ENCODE peak calls at places on chromosomes 16 and 17, in seven cellular contexts. Z is NCI-H1105; U is activated CD8-positive, alpha-beta T cell treated with anti-CD3 and anti-CD28 coated beads, Interleukin-2, amount 10 ng/mL, durations not matched to agents 7 days and 5 days; H is body of pancreas; S is DMS 273 treated with DMSO at 0.1 percent for 48 hours; V is stimulated activated CD8-positive, alpha-beta memory T cell treated with anti-CD3 and anti-CD28 coated beads, Interleukin-7, amount 100 ng/mL, for 4 hours; I is fibroblast of lung. R is an unnamed sample.

GRCh38 chr17:57107498-57108101 is 22.6 kb downstream of the AKAP1 start:
- DNase-seq in Z (no peak), U (no peak), H (no peak), S (no peak), V (no peak), I (no peak), R (peak; percentile 85)

GRCh38 chr16:56860226-56861020 is 4.6 kb upstream of the SLC12A3 start:
- DNase-seq in Z (no peak), U (peak; percentile 75), H (no peak), S (no peak), V (no peak), I (no peak), R (no peak)

GRCh38 chr16:3596101-3596861 is 15.1 kb downstream of the SLX4 start:
- DNase-seq in Z (no peak), U (no peak), H (no peak), S (no peak), V (no peak), I (no peak), R (peak; percentile 63)

GRCh38 chr17:67759355-67760171 is 41.8 kb downstream of the NOL11 start:
- DNase-seq in Z (no peak), U (no peak), H (no peak), S (no peak), V (no peak), I (peak; percentile 78), R (no peak)

GRCh38 chr17:14052886-14053615 is 16.3 kb upstream of the COX10 start:
- DNase-seq in Z (no peak), U (no peak), H (no peak), S (no peak), V (no peak), I (peak; percentile 35), R (no peak)

GRCh38 chr17:32998893-32999240 is 7.2 kb downstream of the SPACA3 start:
- DNase-seq in Z (no peak), U (no peak), H (no peak), S (no peak), V (no peak), I (peak; percentile 60), R (no peak)

GRCh38 chr17:64003526-64004121 is 5.5 kb downstream of the PRR29 start:
- DNase-seq in Z (no peak), U (no peak), H (no peak), S (no peak), V (no peak), I (no peak), R (no peak)

GRCh38 chr17:76696763-76697701 is 13.7 kb downstream of the MXRA7 start:
- DNase-seq in Z (no peak), U (no peak), H (no peak), S (no peak), V (no peak), I (no peak), R (peak; percentile 74)

GRCh38 chr17:66451188-66452149 is 149.1 kb downstream of the PRKCA start:
- DNase-seq in Z (no peak), U (no peak), H (peak; percentile 43), S (no peak), V (no peak), I (no peak), R (no peak)

GRCh38 chr17:1820518-1821252 is 9.0 kb downstream of the SMYD4 start:
- DNase-seq in Z (no peak), U (no peak), H (no peak), S (no peak), V (no peak), I (no peak), R (no peak)

GRCh38 chr17:39627717-39628516 is 1.2 kb downstream of the PPP1R1B start:
- DNase-seq in Z (no peak), U (no peak), H (no peak), S (no peak), V (no peak), I (no peak), R (no peak)

GRCh38 chr16:56263711-56264608 is 72.7 kb downstream of the GNAO1 start:
- DNase-seq in Z (no peak), U (no peak), H (no peak), S (peak; percentile 25), V (no peak), I (no peak), R (peak; percentile 73)

GRCh38 chr17:61451538-61452300 is 503 bp upstream of the TBX4 start:
- DNase-seq in Z (no peak), U (no peak), H (no peak), S (no peak), V (no peak), I (peak; percentile 46), R (no peak)

GRCh38 chr17:58576679-58577367 is 62.4 kb upstream of the MTMR4 start:
- DNase-seq in Z (no peak), U (no peak), H (no peak), S (no peak), V (no peak), I (no peak), R (no peak)

GRCh38 chr16:4414187-4414909 is 2.0 kb downstream of the CORO7 start:
- DNase-seq in Z (no peak), U (peak; percentile 96), H (peak; percentile 26), S (no peak), V (peak; percentile 68), I (no peak), R (no peak)

GRCh38 chr16:64121473-64121872 is 1000.4 kb downstream of the CDH11 start:
- DNase-seq in Z (no peak), U (no peak), H (no peak), S (no peak), V (no peak), I (peak; percentile 2), R (no peak)

R was measured in kidney.